ENCODE peak calls at places on chromosomes 16 and 17, in seven cellular contexts. G is tibial nerve, J is heart left ventricle, T is ovary, K is sigmoid colon, Z is uterus, W is Peyer's patch. N is an unnamed sample. For H3K4me1, the result is how much of the 10 kb centered on the place peaks cover.

GRCh38 chr17:74779948-74780400 is 3.8 kb upstream of the NAT9 start:
- DNase-seq in G (no peak), J (peak), T (no peak), K (peak), Z (no peak), W (peak), N (no peak)

GRCh38 chr17:13544292-13544691 is 57.4 kb downstream of the HS3ST3A1 start:
- DNase-seq in G (no peak), J (peak), T (peak), K (peak), Z (peak), W (no peak), N (no peak)

GRCh38 chr17:58323420-58324408 is 4.9 kb downstream of the TSPOAP1 start:
- DNase-seq in G (no peak), J (peak), T (no peak), K (no peak), Z (no peak), W (no peak), N (no peak)

GRCh38 chr17:41553176-41553575 is 18.7 kb downstream of the KRT9 start:
- DNase-seq in G (no peak), J (no peak), T (no peak), K (no peak), Z (no peak), W (no peak), N (no peak)

GRCh38 chr16:14454391-14454790 is 175.7 kb downstream of the PARN start:
- DNase-seq in G (no peak), J (no peak), T (no peak), K (no peak), Z (no peak), W (no peak), N (no peak)

GRCh38 chr17:57530508-57530907 is 214.6 kb downstream of the CCDC182 start:
- DNase-seq in G (no peak), J (no peak), T (peak), K (no peak), Z (peak), W (no peak), N (no peak)

GRCh38 chr17:6677158-6677831 is 25.7 kb downstream of the C17orf100 start:
- DNase-seq in G (no peak), J (no peak), T (no peak), K (no peak), Z (no peak), W (no peak), N (no peak)

GRCh38 chr17:81977211-81978091 is at the start of gene ASPSCR1:
- DNase-seq in G (peak), J (peak), T (peak), K (peak), Z (peak), W (peak), N (peak)

GRCh38 chr16:48076455-48077012 is 79.3 kb downstream of the ABCC12 start:
- DNase-seq in G (no peak), J (no peak), T (no peak), K (no peak), Z (no peak), W (no peak), N (no peak)

GRCh38 chr17:40598928-40599627 is 33.8 kb upstream of the CCR7 start:
- DNase-seq in G (peak), J (no peak), T (no peak), K (no peak), Z (peak), W (peak), N (peak)

GRCh38 chr17:31453896-31454295 is 62.4 kb downstream of the RAB11FIP4 start:
- DNase-seq in G (no peak), J (no peak), T (no peak), K (no peak), Z (no peak), W (no peak), N (no peak)

GRCh38 chr16:11560701-11561439 is 25.8 kb downstream of the LITAF start:
- DNase-seq in G (peak), J (no peak), T (peak), K (no peak), Z (peak), W (peak), N (no peak)

GRCh38 chr16:50204426-50205108 is 51.5 kb downstream of the TENT4B start:
- DNase-seq in G (no peak), J (no peak), T (no peak), K (no peak), Z (no peak), W (no peak), N (no peak)

GRCh38 chr16:10920726-10921427 is 21.4 kb downstream of the DEXI start:
- DNase-seq in G (no peak), J (no peak), T (no peak), K (no peak), Z (no peak), W (no peak), N (peak)

GRCh38 chr17:30229012-30229411 is 6.5 kb downstream of the SLC6A4 start:
- DNase-seq in G (no peak), J (no peak), T (no peak), K (no peak), Z (no peak), W (peak), N (no peak)

GRCh38 chr16:87129771-87130170 is 187.4 kb downstream of the C16orf95 start:
- DNase-seq in G (no peak), J (no peak), T (no peak), K (peak), Z (no peak), W (no peak), N (no peak)

GRCh38 chr16:68739964-68740627 is 3.0 kb downstream of the CDH1 start:
- DNase-seq in G (no peak), J (no peak), T (no peak), K (no peak), Z (no peak), W (no peak), N (peak)

GRCh38 chr16:67158637-67159600 is 790 bp downstream of the TRADD start:
- DNase-seq in G (no peak), J (peak), T (peak), K (no peak), Z (no peak), W (peak), N (peak)

GRCh38 chr17:31508310-31509094 is 117.0 kb downstream of the RAB11FIP4 start:
- DNase-seq in G (no peak), J (no peak), T (no peak), K (no peak), Z (no peak), W (peak), N (no peak)

GRCh38 chr16:72961115-72961832 is 86.7 kb downstream of the ZFHX3 start:
- DNase-seq in G (no peak), J (no peak), T (no peak), K (peak), Z (no peak), W (no peak), N (peak)

GRCh38 chr16:13961099-13961811 is 41.3 kb downstream of the ERCC4 start:
- DNase-seq in G (no peak), J (no peak), T (no peak), K (no peak), Z (no peak), W (no peak), N (no peak)

GRCh38 chr17:44008205-44008909 is 3.9 kb downstream of the NAGS start:
- DNase-seq in G (no peak), J (no peak), T (no peak), K (no peak), Z (no peak), W (no peak), N (no peak)

GRCh38 chr17:79741751-79742588 is 11.2 kb downstream of the ENPP7 start:
- DNase-seq in G (peak), J (peak), T (peak), K (peak), Z (peak), W (peak), N (peak)

GRCh38 chr17:80456465-80457235 is 19.8 kb downstream of the NPTX1 start:
- DNase-seq in G (peak), J (peak), T (peak), K (peak), Z (peak), W (no peak), N (no peak)

GRCh38 chr17:56680676-56681075 is 87.2 kb downstream of the NOG start:
- DNase-seq in G (no peak), J (no peak), T (no peak), K (no peak), Z (no peak), W (no peak), N (no peak)

GRCh38 chr17:16250635-16251034 is 33.6 kb downstream of the PIGL start:
- DNase-seq in G (no peak), J (no peak), T (no peak), K (no peak), Z (no peak), W (no peak), N (no peak)

DNA sequence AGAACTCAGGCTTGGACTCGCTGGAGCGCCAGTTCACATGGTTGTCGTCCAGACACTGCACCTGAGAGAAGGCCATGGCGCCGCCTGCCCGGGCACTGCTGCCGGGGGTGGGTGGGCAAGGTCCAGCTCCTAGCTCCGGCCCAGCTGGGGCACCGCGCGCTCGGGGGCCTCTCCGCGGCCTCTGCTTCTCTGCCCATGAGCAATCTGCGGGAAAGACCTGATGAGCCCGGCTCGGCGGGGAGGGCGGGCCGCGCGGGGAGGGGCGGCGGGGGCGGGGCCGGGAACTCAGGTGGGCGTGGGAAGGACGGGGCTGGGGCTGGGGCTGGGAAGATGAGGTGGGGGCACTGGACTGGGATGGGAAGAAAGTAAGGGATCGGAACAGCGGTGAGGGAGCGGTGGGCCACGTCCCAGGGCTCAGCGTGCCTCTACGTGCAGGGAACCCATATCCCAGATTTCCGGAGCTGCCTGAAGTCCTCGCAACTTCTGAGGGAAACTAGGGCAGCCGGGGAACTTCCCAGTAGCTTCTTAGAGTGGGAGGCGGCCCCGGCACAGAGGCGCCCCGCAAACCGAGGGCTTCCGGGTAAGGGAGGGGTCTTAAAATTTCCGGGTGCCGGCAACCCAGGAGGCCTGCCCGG is 481 bp downstream of the FAM83G start:
- DNase-seq in G (no peak), J (no peak), T (peak), K (no peak), Z (peak), W (peak), N (peak)
- H3K27ac ChIP-seq in G (peak), J (no peak), T (no peak), K (peak), Z (peak), W (peak), N (peak)

DNA sequence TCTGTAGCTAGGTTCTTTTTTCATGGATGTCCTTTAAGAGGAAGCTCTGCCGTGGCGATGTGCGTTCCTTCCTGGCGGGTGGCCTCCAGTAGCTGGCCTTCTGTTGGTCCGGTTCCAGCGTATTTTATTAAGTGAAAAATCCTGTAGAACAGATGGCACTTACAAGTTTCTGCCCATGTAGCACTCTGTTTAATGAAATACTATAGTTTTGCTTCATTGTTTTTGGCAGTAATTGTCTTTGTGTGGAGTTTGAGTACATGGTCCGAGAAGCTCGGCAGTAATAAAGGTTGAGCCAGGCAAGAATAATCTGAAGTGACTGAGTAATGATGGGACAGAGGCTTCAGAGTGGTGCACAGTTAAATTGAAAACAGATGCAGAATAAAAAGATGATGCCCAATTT is 20.4 kb downstream of the USP10 start:
- DNase-seq in G (no peak), J (no peak), T (no peak), K (no peak), Z (no peak), W (no peak), N (no peak)
- H3K4me1 ChIP-seq in G (under half), J (under half), T (under half), K (under half), Z (under half), W (under half), N (under half)

GRCh38 chr16:30761427-30761927 is 385 bp downstream of the CFAP119 start:
- DNase-seq in G (no peak), J (no peak), T (peak), K (no peak), Z (no peak), W (peak), N (peak)
- TF ChIP-seq POLR2A in G (no peak), J (no peak), T (no peak), K (no peak), Z (no peak), W (no peak), N (no peak)

GRCh38 chr17:75850928-75851692 is 4.0 kb downstream of the WBP2 start:
- DNase-seq in G (no peak), J (peak), T (no peak), K (peak), Z (no peak), W (no peak), N (no peak)

GRCh38 chr17:75848523-75849303 is 4.5 kb upstream of the UNC13D start:
- DNase-seq in G (peak), J (peak), T (peak), K (peak), Z (peak), W (peak), N (peak)

GRCh38 chr17:75847595-75848522 is 3.7 kb upstream of the UNC13D start:
- DNase-seq in G (no peak), J (no peak), T (no peak), K (peak), Z (no peak), W (no peak), N (no peak)

GRCh38 chr17:75849724-75850123 is 5.4 kb downstream of the WBP2 start:
- DNase-seq in G (no peak), J (no peak), T (no peak), K (no peak), Z (no peak), W (no peak), N (no peak)

DNA sequence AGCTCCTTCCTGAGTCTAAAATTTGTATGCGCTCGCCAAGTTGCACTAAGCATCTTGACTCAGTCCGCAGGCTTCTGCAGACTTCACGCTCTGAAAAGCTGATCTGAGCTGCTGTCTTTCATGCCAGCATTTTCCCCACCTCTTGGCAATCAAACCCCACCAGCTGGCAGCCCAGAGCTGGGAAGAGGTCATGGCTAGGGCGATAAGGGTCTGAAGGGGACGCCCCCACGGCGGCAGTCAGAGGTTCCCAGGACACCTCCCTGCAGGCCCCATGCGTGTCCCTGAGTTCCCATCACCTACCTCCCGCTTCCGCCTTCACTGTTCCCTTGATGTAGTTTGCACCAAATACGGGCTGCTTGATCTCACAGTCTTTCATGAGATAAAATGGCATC is 5.1 kb upstream of the UNC13D start:
- DNase-seq in G (no peak), J (no peak), T (no peak), K (no peak), Z (no peak), W (no peak), N (no peak)
- H3K27ac ChIP-seq in G (peak), J (peak), T (no peak), K (peak), Z (no peak), W (no peak), N (peak)

DNA sequence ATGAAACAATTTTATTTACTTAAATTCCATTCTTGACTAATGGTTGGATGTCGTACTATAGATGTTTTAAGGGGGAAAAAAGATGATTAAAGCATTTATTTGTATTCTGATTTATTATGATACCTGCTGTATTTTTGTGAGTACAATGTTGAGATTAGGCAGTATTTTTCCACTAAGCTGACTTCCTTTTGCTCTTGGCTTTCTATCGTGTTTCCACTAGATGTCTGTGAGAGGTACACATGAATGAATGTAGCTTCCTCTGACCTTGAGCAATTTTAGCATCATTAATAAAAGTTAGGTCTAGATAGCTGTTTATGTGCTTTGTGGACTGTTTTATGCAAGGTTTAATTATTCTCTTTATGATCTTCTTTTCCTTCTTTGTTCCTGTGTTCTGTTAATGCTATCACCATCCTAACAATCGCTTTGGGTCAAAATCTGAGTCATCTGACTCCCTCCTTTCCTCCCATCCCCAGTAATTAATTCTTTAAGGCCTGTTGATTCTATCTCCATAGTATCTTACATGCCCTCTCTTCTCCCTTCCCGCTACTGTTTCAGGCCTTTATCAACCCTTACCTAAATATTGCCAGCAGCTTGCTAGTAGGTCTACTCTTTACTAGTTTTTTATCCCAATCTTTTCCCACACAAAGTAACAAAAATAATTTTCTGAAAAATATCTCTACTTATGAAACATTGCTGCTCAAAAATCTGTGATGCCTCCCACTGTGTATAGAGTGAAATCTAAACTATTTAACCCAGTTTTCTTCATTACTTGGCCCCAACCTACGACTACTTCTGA is 76.0 kb downstream of the VMP1 start:
- DNase-seq in G (no peak), J (no peak), T (no peak), K (no peak), Z (no peak), W (no peak), N (no peak)
- H3K4me1 ChIP-seq in G (under half), J (half or more), T (under half), K (half or more), Z (under half), W (under half), N (half or more)

GRCh38 chr17:17693253-17693954 is 12.1 kb downstream of the RAI1 start:
- DNase-seq in G (no peak), J (peak), T (peak), K (no peak), Z (peak), W (no peak), N (peak)

GRCh38 chr17:17692353-17693252 is 11.3 kb downstream of the RAI1 start:
- DNase-seq in G (no peak), J (no peak), T (no peak), K (no peak), Z (no peak), W (no peak), N (no peak)

GRCh38 chr17:17693955-17694228 is 12.6 kb downstream of the RAI1 start:
- DNase-seq in G (no peak), J (no peak), T (no peak), K (no peak), Z (no peak), W (no peak), N (no peak)

GRCh38 chr17:17696075-17696474 is 14.8 kb downstream of the RAI1 start:
- DNase-seq in G (no peak), J (no peak), T (no peak), K (no peak), Z (no peak), W (no peak), N (no peak)

DNA sequence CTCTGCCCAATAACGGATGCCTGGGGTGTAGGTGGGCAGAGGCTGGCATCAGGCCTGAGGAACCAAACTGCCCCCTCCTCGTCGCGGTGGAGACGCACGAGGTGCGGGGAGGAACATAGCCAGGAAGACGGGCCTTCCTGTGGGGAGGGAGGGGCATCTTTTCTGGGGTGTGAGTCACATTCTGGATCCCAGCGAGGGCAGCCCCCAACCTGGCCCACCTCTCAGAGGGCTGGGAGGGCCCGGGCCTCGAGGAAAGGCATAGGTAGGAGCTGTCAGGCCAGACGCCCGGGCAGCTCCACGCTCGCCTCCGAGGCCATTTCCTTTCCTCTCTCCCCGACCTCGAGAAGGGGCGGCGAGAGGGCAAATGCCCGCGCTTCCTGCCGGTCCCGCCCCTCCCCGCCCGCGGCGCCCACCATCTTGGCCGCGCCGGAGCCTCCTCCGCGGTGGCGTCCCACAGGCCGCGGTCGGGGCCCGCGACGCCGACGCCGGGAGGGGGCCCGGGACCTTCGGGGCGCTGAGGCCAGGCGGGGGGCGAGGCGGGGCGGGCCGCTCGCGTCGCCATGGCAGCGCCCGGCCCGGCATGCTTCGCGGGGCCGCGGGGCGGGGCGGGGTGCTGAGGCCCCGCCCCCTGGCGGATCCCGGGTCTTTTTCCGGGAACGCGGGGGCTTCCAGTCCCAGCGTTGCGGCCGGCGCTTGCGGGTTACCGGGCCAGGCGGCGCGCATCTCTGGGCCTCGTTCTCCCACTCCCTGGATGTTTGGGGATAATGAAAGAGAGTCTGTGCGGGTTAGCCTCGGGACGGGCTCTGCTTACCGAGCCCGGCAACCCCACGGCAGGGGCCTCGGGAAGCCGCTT is 13.2 kb downstream of the RAI1 start:
- DNase-seq in G (peak), J (peak), T (peak), K (peak), Z (peak), W (peak), N (peak)
- TF ChIP-seq POLR2A in G (peak), J (peak), T (peak), K (peak), Z (peak), W (peak), N (peak)

GRCh38 chr17:8057691-8058114 is 18.8 kb downstream of the ALOX15B start:
- DNase-seq in G (no peak), J (no peak), T (peak), K (peak), Z (peak), W (peak), N (peak)
- H3K27ac ChIP-seq in G (no peak), J (no peak), T (no peak), K (no peak), Z (no peak), W (no peak), N (no peak)